ENCODE peak calls at places on chromosomes 1 and 21, in five cellular contexts. C, B, T, K and X are unnamed samples.

GRCh38 chr1:160251687-160252526 is 10.4 kb downstream of the DCAF8 start:
- DNase-seq in C (peak), B (peak), T (peak), K (peak), X (peak)

GRCh38 chr1:84642776-84643175 is 47.5 kb downstream of the SSX2IP start:
- DNase-seq in C (no peak), B (no peak), T (no peak), K (no peak), X (no peak)

GRCh38 chr1:105678334-105678733 is 1378.1 kb upstream of the PRMT6 start:
- DNase-seq in C (no peak), B (no peak), T (no peak), K (no peak), X (no peak)

GRCh38 chr1:41572224-41572623 is 87.7 kb upstream of the EDN2 start:
- DNase-seq in C (no peak), B (no peak), T (no peak), K (no peak), X (no peak)

GRCh38 chr1:27469334-27469733 is 20.6 kb downstream of the WASF2 start:
- DNase-seq in C (no peak), B (no peak), T (no peak), K (peak), X (no peak)

GRCh38 chr21:40512590-40512989 is 334.4 kb downstream of the DSCAM start:
- DNase-seq in C (no peak), B (peak), T (peak), K (no peak), X (peak)

GRCh38 chr1:188782220-188782841 is 1695.3 kb downstream of the BRINP3 start:
- DNase-seq in C (peak), B (peak), T (peak), K (peak), X (peak)

GRCh38 chr1:29083318-29084195 is 40.1 kb downstream of the TMEM200B start:
- DNase-seq in C (no peak), B (no peak), T (no peak), K (no peak), X (no peak)

GRCh38 chr21:28516996-28517592 is 475.6 kb downstream of the LTN1 start:
- DNase-seq in C (no peak), B (peak), T (peak), K (peak), X (peak)

GRCh38 chr1:205300149-205300548 is 21.4 kb downstream of the NUAK2 start:
- DNase-seq in C (no peak), B (no peak), T (no peak), K (no peak), X (no peak)

GRCh38 chr1:205296154-205296553 is 25.4 kb downstream of the NUAK2 start:
- DNase-seq in C (no peak), B (no peak), T (no peak), K (no peak), X (no peak)

GRCh38 chr1:205294914-205295310 is 26.6 kb downstream of the NUAK2 start:
- DNase-seq in C (no peak), B (no peak), T (no peak), K (no peak), X (no peak)

GRCh38 chr1:205301220-205301821 is 20.2 kb downstream of the NUAK2 start:
- DNase-seq in C (no peak), B (peak), T (peak), K (peak), X (peak)

DNA sequence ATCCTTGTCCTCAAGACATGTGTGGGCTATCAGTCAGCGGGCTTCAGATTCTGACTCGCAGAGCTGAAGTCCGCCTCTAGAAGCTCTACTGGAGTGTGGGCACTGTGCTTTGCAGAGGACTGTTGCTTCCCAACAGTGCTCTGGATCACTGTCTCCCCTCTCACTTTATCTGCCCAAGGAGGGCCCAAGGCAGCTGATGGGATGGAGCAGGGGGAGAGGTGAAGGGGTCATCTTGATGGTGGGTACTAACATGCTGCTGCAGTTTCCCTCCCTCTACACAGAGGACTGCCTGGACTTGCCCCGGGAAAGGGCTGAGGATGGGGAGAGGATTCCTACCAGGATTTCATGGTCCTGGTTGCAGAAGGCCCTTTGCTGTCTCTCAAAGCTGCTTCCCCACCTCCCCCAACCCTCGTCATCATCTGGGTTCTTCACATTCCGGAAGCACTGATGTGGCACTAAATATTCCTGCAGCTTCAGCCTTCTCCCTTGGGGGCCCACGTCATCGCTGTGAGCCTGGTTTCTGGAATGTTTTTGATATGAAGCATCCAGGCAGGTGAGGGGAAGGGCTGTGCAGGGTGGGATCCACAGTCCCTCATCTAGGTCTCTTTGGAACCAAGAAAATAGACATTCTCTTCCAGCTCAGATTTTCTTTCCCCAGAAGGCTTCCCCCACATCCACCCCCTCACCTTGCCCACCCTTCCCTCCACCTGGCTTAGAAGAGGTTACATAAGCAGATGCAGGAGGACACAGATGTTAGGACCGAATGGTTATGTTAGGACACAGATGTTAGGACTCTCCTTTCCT is 23.2 kb downstream of the NUAK2 start:
- DNase-seq in C (peak), B (peak), T (peak), K (peak), X (no peak)
- TF ChIP-seq EZH2phosphoT487 in C (no peak), B (no peak), T (no peak), K (no peak), X (no peak)

GRCh38 chr1:169741666-169742394 is 8.0 kb upstream of the SELE start:
- DNase-seq in C (no peak), B (no peak), T (no peak), K (peak), X (no peak)
- H3K4me3 ChIP-seq in C (no peak), B (no peak), T (no peak), K (no peak), X (no peak)

GRCh38 chr1:156922986-156923564 is 2.6 kb downstream of the LRRC71 start:
- DNase-seq in C (no peak), B (no peak), T (no peak), K (no peak), X (no peak)
- TF ChIP-seq EZH2 in C (no peak), B (no peak), T (peak), K (no peak), X (no peak)

DNA sequence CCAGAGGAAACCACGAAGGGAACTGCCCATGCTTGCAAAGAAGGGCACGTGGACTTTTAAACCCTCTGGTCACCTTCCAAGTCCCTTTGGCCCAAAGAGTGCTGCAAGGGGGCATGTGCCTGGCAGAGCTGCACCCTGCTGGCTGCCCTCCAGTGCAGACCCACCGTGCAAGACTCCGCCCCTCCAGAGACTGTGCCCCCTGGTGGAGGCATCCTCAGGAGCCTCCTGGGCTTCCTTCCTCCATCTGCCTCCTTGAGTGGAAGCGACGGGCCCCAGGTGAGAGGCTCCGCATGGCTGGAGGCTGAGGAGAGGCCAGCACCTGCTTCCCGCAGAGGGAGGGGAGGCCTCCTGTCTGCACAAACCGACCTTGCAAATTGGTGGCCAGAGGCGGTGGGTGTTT is 100.7 kb downstream of the CRYAA start:
- DNase-seq in C (no peak), B (peak), T (peak), K (no peak), X (no peak)
- TF ChIP-seq EZH2phosphoT487 in C (no peak), B (no peak), T (no peak), K (no peak), X (no peak)